ENCODE peak calls at places on chromosomes 2 and 18, in eight cellular contexts. P is AG04450, V is GM12878, D is cardiac fibroblast, X is choroid plexus epithelial cell, F is endothelial cell of umbilical vein, I is gastrocnemius medialis, Z is body of pancreas. O is an unnamed sample.

GRCh38 chr18:6482198-6482977 is 67.7 kb upstream of the L3MBTL4 start:
- DNase-seq in X (peak), F (no peak), I (peak), D (peak), P (peak), V (no peak), Z (peak), O (no peak)

GRCh38 chr2:73133566-73134227 is 20.9 kb upstream of the RAB11FIP5 start:
- DNase-seq in F (peak), D (peak), Z (no peak), V (no peak), P (no peak), I (no peak), X (no peak), O (no peak)

GRCh38 chr2:43224131-43224570 is 2.3 kb downstream of the ZFP36L2 start:
- DNase-seq in I (no peak), F (peak), P (no peak), D (peak), V (no peak), X (peak), Z (peak), O (no peak)

GRCh38 chr2:42254186-42254911 is 85.2 kb downstream of the EML4 start:
- DNase-seq in P (no peak), D (no peak), X (no peak), Z (no peak), F (no peak), I (no peak), V (no peak), O (no peak)

GRCh38 chr2:238125127-238125885 is 13.2 kb upstream of the KLHL30 start:
- DNase-seq in I (no peak), X (no peak), Z (no peak), V (no peak), D (no peak), P (no peak), F (no peak), O (no peak)

GRCh38 chr2:136131961-136132839 is 14.3 kb upstream of the CXCR4 start:
- DNase-seq in X (no peak), P (no peak), D (no peak), V (peak), F (no peak), I (no peak), Z (peak), O (no peak)

GRCh38 chr2:8597526-8598225 is 84.2 kb upstream of the ID2 start:
- DNase-seq in I (no peak), V (no peak), F (no peak), Z (no peak), D (no peak), X (no peak), P (no peak), O (no peak)

GRCh38 chr2:136008205-136008865 is 22.9 kb upstream of the DARS1 start:
- DNase-seq in Z (peak), P (no peak), I (peak), X (no peak), F (no peak), D (no peak), V (no peak), O (no peak)

GRCh38 chr2:33219850-33220275 is 256.6 kb upstream of the RASGRP3 start:
- DNase-seq in P (no peak), I (no peak), D (peak), Z (no peak), F (peak), V (no peak), X (peak), O (no peak)

GRCh38 chr18:8300749-8301148 is 308.5 kb upstream of the RAB12 start:
- DNase-seq in P (no peak), I (no peak), X (no peak), F (no peak), V (no peak), D (no peak), Z (no peak), O (no peak)

GRCh38 chr18:74514860-74515495 is 18.8 kb downstream of the CNDP2 start:
- DNase-seq in X (no peak), F (no peak), Z (no peak), I (no peak), D (no peak), V (no peak), P (no peak), O (no peak)

GRCh38 chr2:190407662-190408537 is at the start of gene MFSD6:
- DNase-seq in V (no peak), D (no peak), X (no peak), I (no peak), F (no peak), Z (peak), P (no peak), O (no peak)

GRCh38 chr2:106065268-106065982 is 128.7 kb downstream of the UXS1 start:
- DNase-seq in D (no peak), F (no peak), V (no peak), P (no peak), X (no peak), I (no peak), Z (peak), O (no peak)

GRCh38 chr18:21735452-21736015 is 5.1 kb upstream of the MIB1 start:
- DNase-seq in P (no peak), V (no peak), D (peak), F (peak), X (peak), Z (peak), I (no peak), O (no peak)

GRCh38 chr2:82007051-82007664 is 1702.6 kb upstream of the LRRTM1 start:
- DNase-seq in V (no peak), I (no peak), D (no peak), P (no peak), Z (no peak), X (no peak), F (no peak), O (no peak)

GRCh38 chr18:43122955-43123354 is 7.5 kb upstream of the RIT2 start:
- DNase-seq in P (no peak), I (no peak), D (no peak), F (no peak), Z (no peak), X (no peak), V (no peak), O (no peak)

GRCh38 chr2:101809656-101810055 is 112.1 kb downstream of the MAP4K4 start:
- DNase-seq in X (peak), Z (no peak), F (no peak), V (no peak), D (no peak), P (no peak), I (no peak), O (no peak)

GRCh38 chr2:96241227-96241626 is 24.6 kb downstream of the TMEM127 start:
- DNase-seq in V (no peak), F (no peak), I (no peak), X (no peak), Z (no peak), P (no peak), D (no peak), O (no peak)

GRCh38 chr18:12843420-12844346 is 40.4 kb downstream of the PTPN2 start:
- DNase-seq in I (no peak), V (no peak), P (no peak), F (no peak), X (no peak), Z (no peak), D (no peak), O (no peak)

GRCh38 chr2:68734688-68735525 is at the start of gene ARHGAP25:
- DNase-seq in X (no peak), D (no peak), I (no peak), Z (peak), V (peak), F (no peak), P (no peak), O (no peak)

GRCh38 chr2:241810304-241811208 is 1.6 kb downstream of the NEU4 start:
- DNase-seq in Z (no peak), D (no peak), F (no peak), X (no peak), V (no peak), P (no peak), I (no peak), O (no peak)

GRCh38 chr2:160242863-160243552 is 42.9 kb upstream of the ITGB6 start:
- DNase-seq in F (no peak), D (no peak), X (no peak), P (no peak), V (no peak), I (no peak), Z (no peak), O (no peak)

GRCh38 chr2:88212251-88212790 is 42.2 kb downstream of the THNSL2 start:
- DNase-seq in X (peak), D (no peak), V (no peak), P (no peak), I (no peak), Z (no peak), F (no peak), O (no peak)

GRCh38 chr2:188473306-188473705 is 181.6 kb downstream of the GULP1 start:
- DNase-seq in P (no peak), V (no peak), F (no peak), I (no peak), X (no peak), Z (no peak), D (no peak), O (no peak)

GRCh38 chr2:98936133-98936916 is at the start of gene CRACDL:
- DNase-seq in D (peak), Z (peak), P (no peak), V (no peak), F (peak), I (no peak), X (peak), O (no peak)

GRCh38 chr18:678482-679182 is 21.2 kb downstream of the TYMS start:
- DNase-seq in P (no peak), I (no peak), X (no peak), Z (no peak), F (no peak), V (no peak), D (no peak), O (no peak)

GRCh38 chr2:156944871-156945270 is 312.6 kb upstream of the GALNT5 start:
- DNase-seq in V (no peak), D (no peak), I (no peak), F (no peak), P (no peak), Z (no peak), X (no peak), O (no peak)

DNA sequence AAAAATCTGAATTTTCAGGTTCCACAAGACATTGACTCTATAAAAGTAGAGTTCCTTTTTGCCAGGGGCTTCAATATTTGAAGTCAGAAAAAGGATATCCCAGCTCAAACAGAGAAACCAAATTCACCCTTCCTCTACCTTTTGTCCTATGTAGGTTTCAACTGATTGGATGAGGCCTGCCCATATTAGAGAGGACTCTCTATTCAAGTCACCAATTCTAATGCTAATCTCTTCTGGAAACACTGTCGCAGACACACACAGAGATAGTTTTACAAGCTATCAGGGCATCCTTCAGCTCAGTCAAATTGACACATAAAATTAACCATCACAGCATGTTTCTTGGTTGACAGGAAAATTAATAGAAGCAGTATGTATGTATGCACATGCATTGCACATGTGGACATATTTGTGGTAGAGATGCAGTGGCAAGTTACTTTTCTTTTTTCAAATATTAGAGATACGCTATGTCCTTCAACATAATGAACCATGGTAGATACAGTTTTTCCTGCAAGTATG is 207.1 kb downstream of the RAD51AP2 start:
- DNase-seq in D (no peak), Z (no peak), V (no peak), P (no peak), F (no peak), X (no peak), I (no peak), O (no peak)
- TF ChIP-seq CTCF in D (no peak), Z (no peak), V (no peak), P (no peak), F (no peak), X (no peak), I (no peak), O (no peak)

GRCh38 chr2:207226671-207227061 is 60.9 kb upstream of the KLF7 start:
- DNase-seq in Z (no peak), V (no peak), I (no peak), F (no peak), D (no peak), X (no peak), P (no peak), O (no peak)

GRCh38 chr2:207225773-207226172 is 60.0 kb upstream of the KLF7 start:
- DNase-seq in I (no peak), P (no peak), X (no peak), Z (no peak), V (no peak), D (no peak), F (no peak), O (no peak)

GRCh38 chr2:207226243-207226642 is 60.5 kb upstream of the KLF7 start:
- DNase-seq in Z (no peak), V (no peak), X (no peak), P (no peak), I (no peak), D (peak), F (peak), O (no peak)

GRCh38 chr2:207227749-207228145 is 62.0 kb upstream of the KLF7 start:
- DNase-seq in F (no peak), X (no peak), D (no peak), V (no peak), I (no peak), P (no peak), Z (no peak), O (no peak)

GRCh38 chr2:207227062-207227748 is 61.5 kb upstream of the KLF7 start:
- DNase-seq in D (no peak), V (no peak), Z (peak), F (no peak), X (peak), I (peak), P (no peak), O (no peak)
- H3K4me3 ChIP-seq in D (no peak), V (no peak), Z (no peak), F (no peak), X (peak), I (peak), P (no peak), O (no peak)

GRCh38 chr18:62460851-62461300 is 61.9 kb upstream of the ZCCHC2 start:
- DNase-seq in Z (peak), I (no peak), X (peak), D (peak), F (no peak), P (no peak), V (no peak), O (no peak)
- TF ChIP-seq CTCF in Z (no peak), I (no peak), X (no peak), D (no peak), F (no peak), P (no peak), V (no peak), O (no peak)

DNA sequence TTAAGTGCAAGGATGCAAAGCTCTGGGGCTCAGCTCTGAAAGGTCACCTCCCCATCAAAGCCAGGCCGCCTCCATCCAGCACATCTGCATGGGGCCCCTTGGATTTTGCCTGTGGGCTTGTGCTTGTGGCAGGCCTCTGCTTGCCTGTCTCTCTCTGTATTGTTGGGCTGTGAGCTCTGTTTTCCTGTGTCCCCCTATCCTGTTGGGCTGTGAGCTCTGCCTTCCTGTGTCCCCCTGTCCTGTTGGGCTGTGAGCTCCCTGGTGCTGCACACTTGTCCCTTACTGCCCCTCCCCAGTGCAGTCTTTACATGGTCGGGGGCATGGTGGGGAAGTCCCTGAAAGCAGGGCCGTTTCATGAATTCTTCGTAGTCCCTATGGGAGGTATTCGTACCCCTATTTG is 49.2 kb upstream of the PDIA6 start:
- DNase-seq in D (no peak), Z (no peak), X (no peak), V (no peak), F (no peak), I (no peak), P (no peak), O (no peak)
- H3K4me3 ChIP-seq in D (no peak), Z (no peak), X (no peak), V (no peak), F (no peak), I (no peak), P (no peak), O (no peak)